ENCODE peak calls at places on chromosomes 7 and 10, in nine cellular contexts. T, X, P, O, U, C, J, N and V are unnamed samples.

GRCh38 chr10:13743101-13743693 is 156.4 kb downstream of the PRPF18 start:
- DNase-seq in O (peak; percentile 30), J (no peak), X (no peak), P (no peak), N (peak; percentile 11), U (peak; percentile 21), C (peak; percentile 36), T (peak; percentile 31), V (no peak)

GRCh38 chr7:76054129-76055120 is 6.5 kb downstream of the MDH2 start:
- DNase-seq in T (peak; percentile 81), C (no peak), N (peak; percentile 77), U (peak; percentile 76), J (no peak), X (peak; percentile 48), P (no peak), O (peak; percentile 31), V (no peak)

GRCh38 chr10:44506386-44506785 is 121.5 kb upstream of the CXCL12 start:
- DNase-seq in P (no peak), J (no peak), O (no peak), T (no peak), X (no peak), C (no peak), U (no peak), N (no peak), V (no peak)

GRCh38 chr7:83611776-83612175 is 37.2 kb downstream of the SEMA3E start:
- DNase-seq in P (no peak), U (no peak), C (no peak), O (no peak), J (no peak), T (no peak), N (no peak), X (no peak), V (no peak)

GRCh38 chr7:57178768-57179139 is 46.5 kb upstream of the ZNF479 start:
- DNase-seq in O (no peak), U (no peak), N (no peak), T (no peak), J (no peak), C (no peak), X (no peak), P (no peak), V (no peak)

GRCh38 chr10:6741561-6741960 is 161.5 kb upstream of the PRKCQ start:
- DNase-seq in C (no peak), J (no peak), P (no peak), N (peak; percentile 86), X (peak; percentile 69), O (peak; percentile 71), T (no peak), U (no peak), V (no peak)

GRCh38 chr7:83011954-83012353 is 150.7 kb downstream of the PCLO start:
- DNase-seq in O (no peak), T (no peak), N (no peak), C (no peak), X (no peak), J (no peak), U (no peak), P (no peak), V (no peak)

GRCh38 chr10:46318808-46319207 is 32.0 kb downstream of the ANTXRL start:
- DNase-seq in O (peak; percentile 41), P (no peak), J (no peak), U (no peak), T (no peak), X (no peak), N (no peak), C (no peak), V (no peak)

GRCh38 chr7:131223151-131223550 is 104.5 kb upstream of the MKLN1 start:
- DNase-seq in N (no peak), P (no peak), X (no peak), U (no peak), O (no peak), C (no peak), T (no peak), J (no peak), V (no peak)

GRCh38 chr7:131222171-131222570 is 105.5 kb upstream of the MKLN1 start:
- DNase-seq in P (no peak), O (no peak), X (no peak), J (no peak), N (no peak), U (no peak), C (no peak), T (no peak), V (no peak)

GRCh38 chr7:131221061-131221460 is 106.6 kb upstream of the MKLN1 start:
- DNase-seq in X (no peak), T (no peak), J (no peak), C (no peak), U (no peak), P (no peak), O (no peak), N (no peak), V (no peak)

GRCh38 chr7:131219277-131220041 is 108.2 kb upstream of the MKLN1 start:
- DNase-seq in N (no peak), T (no peak), X (peak; percentile 51), O (peak; percentile 30), P (no peak), J (peak; percentile 29), C (peak; percentile 56), U (no peak), V (no peak)

GRCh38 chr7:131218727-131219128 is 108.9 kb upstream of the MKLN1 start:
- DNase-seq in J (no peak), N (no peak), P (no peak), O (no peak), X (no peak), T (no peak), C (no peak), U (no peak), V (no peak)
- TF ChIP-seq CTCF in J (no peak), N (no peak), P (no peak), O (no peak), X (no peak), T (no peak), C (no peak), U (no peak), V (no peak)

DNA sequence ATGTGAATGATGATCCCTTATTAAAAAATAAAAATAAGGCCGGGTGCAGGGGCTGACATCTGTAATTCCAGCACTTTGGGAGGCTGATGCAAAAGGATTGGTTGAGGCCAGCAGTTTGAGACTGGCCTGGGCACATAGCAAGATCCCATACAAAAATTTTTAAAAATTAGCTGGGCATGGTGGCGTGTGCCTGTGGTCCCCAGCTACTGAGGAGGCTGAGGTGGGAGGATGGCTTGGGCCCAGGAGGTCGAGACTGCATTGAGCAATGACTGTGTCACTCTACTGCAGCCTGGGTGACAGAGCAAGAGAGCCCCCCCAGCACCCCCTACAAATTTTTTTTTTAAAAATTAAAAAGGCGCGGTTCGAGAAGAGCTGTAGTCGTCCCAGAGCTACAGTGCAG is 1.2 kb upstream of the BRI3 start:
- DNase-seq in X (no peak), T (no peak), N (no peak), J (no peak), C (no peak), U (no peak), O (no peak), P (no peak), V (no peak)
- H3K4me3 ChIP-seq in X (no peak overlapping the region), T (peak overlapping the region; percentile 55), N (no peak overlapping the region), J (no peak overlapping the region), C (no peak overlapping the region), U (no peak overlapping the region), O (no peak overlapping the region), P (no peak overlapping the region), V (no peak overlapping the region)

GRCh38 chr7:251446-252175 is 38.4 kb upstream of the FOXL3 start:
- DNase-seq in U (no peak), X (no peak), P (no peak), J (no peak), O (no peak), N (no peak), C (no peak), T (no peak), V (no peak)

GRCh38 chr7:253491-254336 is 36.3 kb upstream of the FOXL3 start:
- DNase-seq in P (peak; percentile 44), U (no peak), X (no peak), O (no peak), J (no peak), C (no peak), T (no peak), N (no peak), V (no peak)

GRCh38 chr7:252216-252965 is 37.6 kb upstream of the FOXL3 start:
- DNase-seq in C (no peak), X (no peak), T (no peak), P (no peak), U (no peak), J (no peak), N (no peak), O (no peak), V (no peak)

GRCh38 chr7:254337-255037 is 35.5 kb upstream of the FOXL3 start:
- DNase-seq in N (no peak), O (no peak), C (no peak), X (no peak), P (no peak), J (no peak), U (no peak), T (no peak), V (no peak)

DNA sequence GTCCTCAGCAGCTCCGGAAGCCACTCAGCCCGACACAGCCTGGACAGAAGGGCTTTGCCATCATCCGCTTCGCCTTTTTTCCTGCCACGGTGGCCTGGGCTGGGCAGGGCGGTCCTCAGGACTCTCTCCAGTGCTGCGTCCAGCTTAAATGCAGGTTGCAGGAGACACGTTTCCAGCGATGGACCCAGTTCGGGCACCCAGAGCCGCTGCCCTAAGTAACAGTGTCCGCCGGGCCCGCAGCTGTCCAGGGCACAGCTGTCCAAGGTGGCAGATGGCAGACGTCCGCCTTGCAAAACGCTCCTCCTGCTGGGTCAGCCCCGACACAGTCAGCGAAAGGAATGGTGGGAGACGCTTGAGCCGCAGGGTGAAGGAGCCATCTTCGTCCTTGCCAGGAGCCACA is 37.0 kb upstream of the FOXL3 start:
- DNase-seq in N (no peak), X (no peak), J (no peak), U (no peak), O (no peak), T (no peak), P (no peak), C (no peak), V (no peak)
- TF ChIP-seq CTCF in N (no peak), X (no peak), J (no peak), U (no peak), O (no peak), T (no peak), P (no peak), C (no peak), V (no peak)

GRCh38 chr10:69329721-69330178 is 51.5 kb downstream of the HK1 start:
- DNase-seq in N (no peak), J (no peak), T (no peak), X (no peak), O (no peak), C (no peak), U (no peak), P (no peak), V (no peak)

GRCh38 chr10:69327463-69328345 is 49.4 kb downstream of the HK1 start:
- DNase-seq in J (peak; percentile 61), P (peak; percentile 92), N (peak; percentile 63), O (peak; percentile 86), C (no peak), U (peak; percentile 60), T (peak; percentile 38), X (peak; percentile 78), V (peak; percentile 82)

GRCh38 chr10:69331161-69331560 is 52.9 kb downstream of the HK1 start:
- DNase-seq in O (no peak), C (no peak), X (no peak), U (no peak), J (no peak), P (no peak), T (no peak), N (no peak), V (no peak)

GRCh38 chr10:69326692-69327091 is 48.4 kb downstream of the HK1 start:
- DNase-seq in C (no peak), J (no peak), O (no peak), X (no peak), N (no peak), T (no peak), U (no peak), P (no peak), V (no peak)

GRCh38 chr10:69328346-69328687 is 50.0 kb downstream of the HK1 start:
- DNase-seq in X (no peak), U (no peak), J (no peak), C (no peak), O (no peak), N (no peak), T (no peak), P (no peak), V (no peak)
- H3K4me3 ChIP-seq in X (peak overlapping the region; percentile 34), U (no peak overlapping the region), J (no peak overlapping the region), C (peak overlapping the region; percentile 26), O (no peak overlapping the region), N (no peak overlapping the region), T (no peak overlapping the region), P (no peak overlapping the region), V (no peak overlapping the region)